ENCODE peak calls at places on chromosomes 6 and 20, in ten cellular contexts. H is activated CD4-positive, CD25-positive, alpha-beta regulatory T cell; X is fibroblast of lung; N is cardiac fibroblast; Q is AML-193; O is dermis microvascular lymphatic vessel endothelial cell; U is left lung; L is stimulated activated CD4-positive, alpha-beta T cell treated with anti-CD3 and anti-CD28 coated beads, Interleukin-1b, Interleukin-23, amount 100 ng/mL, for 24 hours; F is GM13976; D is T-helper 1 cell. J is an unnamed sample.

GRCh38 chr6:31171931-31172882 is 1.7 kb upstream of the POU5F1 start:
- DNase-seq in Q (no peak), D (no peak), X (no peak), F (no peak), U (no peak), H (no peak), O (no peak), N (no peak), L (no peak), J (no peak)

GRCh38 chr20:53183181-53183580 is 211.0 kb downstream of the TSHZ2 start:
- DNase-seq in X (no peak), Q (no peak), D (no peak), H (no peak), L (no peak), O (no peak), F (no peak), N (no peak), U (no peak), J (no peak)

GRCh38 chr6:16947461-16948159 is 154.2 kb upstream of the STMND1 start:
- DNase-seq in L (no peak), X (peak; percentile 100), F (no peak), N (peak; percentile 98), H (no peak), U (no peak), Q (no peak), O (peak; percentile 57), D (no peak), J (no peak)

GRCh38 chr6:148619891-148620290 is 126.9 kb upstream of the UST start:
- DNase-seq in Q (no peak), O (no peak), X (no peak), U (no peak), L (no peak), F (no peak), N (no peak), H (no peak), D (no peak), J (no peak)

GRCh38 chr20:48612335-48612734 is 215.5 kb downstream of the PREX1 start:
- DNase-seq in L (no peak), D (no peak), X (no peak), Q (no peak), U (peak; percentile 11), O (no peak), H (no peak), N (no peak), F (no peak), J (no peak)

GRCh38 chr20:20360464-20360863 is 7.4 kb upstream of the INSM1 start:
- DNase-seq in O (peak; percentile 59), F (peak; percentile 64), N (peak; percentile 76), D (no peak), L (no peak), Q (peak; percentile 43), U (no peak), H (no peak), X (peak; percentile 71), J (no peak)

GRCh38 chr6:79117752-79118151 is 39.7 kb upstream of the PHIP start:
- DNase-seq in D (no peak), Q (no peak), O (no peak), N (no peak), F (no peak), X (peak; percentile 3), H (no peak), U (no peak), L (no peak), J (no peak)

GRCh38 chr6:112325449-112325848 is 21.7 kb upstream of the RFPL4B start:
- DNase-seq in O (no peak), H (no peak), D (no peak), N (no peak), U (no peak), Q (no peak), L (no peak), F (no peak), X (peak; percentile 72), J (no peak)

GRCh38 chr20:38498909-38499308 is 26.3 kb downstream of the RALGAPB start:
- DNase-seq in D (no peak), L (no peak), F (no peak), N (no peak), U (no peak), X (no peak), Q (no peak), O (no peak), H (no peak), J (no peak)

GRCh38 chr6:88870728-88871330 is 92.6 kb downstream of the RNGTT start:
- DNase-seq in N (peak; percentile 78), Q (peak; percentile 71), U (no peak), X (peak; percentile 79), O (peak; percentile 74), F (peak; percentile 16), L (peak; percentile 6), H (no peak), D (peak; percentile 40), J (no peak)

GRCh38 chr6:10759312-10759839 is 11.8 kb downstream of the TMEM14B start:
- DNase-seq in L (no peak), Q (peak; percentile 66), H (no peak), F (no peak), U (no peak), N (peak; percentile 83), O (peak; percentile 88), X (peak; percentile 77), D (no peak), J (no peak)

GRCh38 chr6:134323698-134324097 is 5.8 kb upstream of the SGK1 start:
- DNase-seq in H (no peak), N (no peak), X (no peak), D (no peak), U (no peak), O (no peak), L (no peak), F (no peak), Q (no peak), J (no peak)

GRCh38 chr20:62219101-62219991 is 732 bp downstream of the HRH3 start:
- DNase-seq in Q (no peak), N (no peak), O (peak; percentile 20), L (no peak), D (no peak), H (no peak), X (no peak), F (no peak), U (peak; percentile 72), J (no peak)

GRCh38 chr20:24418731-24419130 is 50.7 kb upstream of the SYNDIG1 start:
- DNase-seq in X (no peak), H (no peak), U (no peak), Q (no peak), N (no peak), L (no peak), O (no peak), D (no peak), F (no peak), J (no peak)

GRCh38 chr20:49482621-49483017 is at the start of gene KCNB1:
- DNase-seq in O (peak; percentile 28), F (peak; percentile 66), L (peak; percentile 14), H (peak; percentile 8), U (peak; percentile 76), D (peak; percentile 17), X (peak; percentile 34), Q (no peak), N (peak; percentile 61), J (peak; percentile 49)

GRCh38 chr6:38131527-38131965 is 312.0 kb downstream of the ZFAND3 start:
- DNase-seq in H (no peak), X (peak; percentile 97), Q (no peak), U (no peak), D (no peak), O (peak; percentile 7), N (peak; percentile 93), L (peak; percentile 1), F (no peak), J (no peak)